ENCODE peak calls at places on chromosomes 1 and 21, in four cellular contexts. S is GM04503; X is cerebellar cortex; I is stimulated activated CD8-positive, alpha-beta memory T cell treated with anti-CD3 and anti-CD28 coated beads, Interleukin-4, amount 100 ng/mL, for 24 hours. H is an unnamed sample.

GRCh38 chr1:225437710-225438437 is 10.0 kb upstream of the LBR start:
- DNase-seq in X (peak; percentile 20), I (no peak), S (no peak), H (no peak)

GRCh38 chr1:185914089-185914488 is 179.9 kb downstream of the HMCN1 start:
- DNase-seq in S (no peak), X (no peak), I (no peak), H (no peak)

GRCh38 chr1:15684042-15684461 is at the start of gene PLEKHM2:
- DNase-seq in X (no peak), S (no peak), I (no peak), H (no peak)

GRCh38 chr1:145997156-145998023 is 1.0 kb upstream of the TXNIP start:
- DNase-seq in S (no peak), I (peak; percentile 32), X (no peak), H (no peak)

GRCh38 chr1:54499097-54500029 is 48.7 kb upstream of the ACOT11 start:
- DNase-seq in X (peak; percentile 49), I (no peak), S (no peak), H (no peak)

GRCh38 chr1:7679873-7680790 is 91.0 kb upstream of the VAMP3 start:
- DNase-seq in X (peak; percentile 64), S (no peak), I (peak; percentile 39), H (peak; percentile 24)

GRCh38 chr1:159869607-159870006 is 7.2 kb upstream of the VSIG8 start:
- DNase-seq in X (no peak), S (no peak), I (no peak), H (no peak)

GRCh38 chr1:160866001-160866704 is 3.5 kb upstream of the CD244 start:
- DNase-seq in X (no peak), I (no peak), S (no peak), H (no peak)

GRCh38 chr1:54681396-54681795 is 34.3 kb upstream of the TTC4 start:
- DNase-seq in X (no peak), S (no peak), I (no peak), H (no peak)

GRCh38 chr1:155309423-155310021 is 856 bp downstream of the FDPS start:
- DNase-seq in X (no peak), I (no peak), S (no peak), H (no peak)

GRCh38 chr21:45897191-45898027 is 84.2 kb upstream of the COL6A1 start:
- DNase-seq in I (no peak), X (no peak), S (no peak), H (no peak)

GRCh38 chr1:150161747-150162581 is 12.2 kb downstream of the PLEKHO1 start:
- DNase-seq in I (no peak), S (no peak), X (peak; percentile 79), H (no peak)

GRCh38 chr21:31623664-31624063 is 35.8 kb upstream of the SOD1 start:
- DNase-seq in I (no peak), S (no peak), X (no peak), H (no peak)

GRCh38 chr1:10160173-10160572 is 50.2 kb upstream of the KIF1B start:
- DNase-seq in I (no peak), X (no peak), S (no peak), H (no peak)

GRCh38 chr1:50929376-50929958 is 30.6 kb downstream of the FAF1 start:
- DNase-seq in I (no peak), X (peak; percentile 53), S (peak; percentile 11), H (peak; percentile 53)

GRCh38 chr21:29671728-29672127 is 268.1 kb downstream of the GRIK1 start:
- DNase-seq in X (no peak), I (no peak), S (no peak), H (no peak)

GRCh38 chr1:151621351-151621750 is 9.5 kb downstream of the SNX27 start:
- DNase-seq in X (peak; percentile 38), S (no peak), I (no peak), H (no peak)

GRCh38 chr1:14937288-14937949 is 216.1 kb upstream of the TMEM51 start:
- DNase-seq in S (no peak), X (no peak), I (no peak), H (peak; percentile 93)

GRCh38 chr1:228391411-228392020 is 15.1 kb downstream of the TRIM11 start:
- DNase-seq in S (no peak), I (no peak), X (no peak), H (no peak)

GRCh38 chr1:223006794-223007193 is 136.3 kb downstream of the TLR5 start:
- DNase-seq in X (no peak), S (no peak), I (no peak), H (no peak)

GRCh38 chr1:34500451-34500850 is 254.4 kb upstream of the GJB5 start:
- DNase-seq in X (no peak), I (no peak), S (no peak), H (no peak)

GRCh38 chr1:65027699-65028358 is 61.5 kb upstream of the JAK1 start:
- DNase-seq in X (no peak), S (no peak), I (no peak), H (no peak)